ENCODE peak calls at places on chromosomes 7 and 10, in eight cellular contexts. E is stimulated activated CD4-positive, alpha-beta T cell treated with anti-CD3 and anti-CD28 coated beads, Interleukin-1b, Interleukin-23, amount 100 ng/mL, for 24 hours; J is activated CD8-positive, alpha-beta memory T cell treated with anti-CD3 and anti-CD28 coated beads for 1 hour; Q is stimulated activated CD8-positive, alpha-beta memory T cell treated with anti-CD3 and anti-CD28 coated beads, Interleukin-12 subunit alpha, Interleukin-12 subunit beta, amount 100 ng/mL, for 4 hours; D is fibroblast of lung; P is choroid plexus epithelial cell; T is activated T-helper 1 cell treated with Interleukin-2 at 50 U/mL for 16 hours; K is EH. F is an unnamed sample.

GRCh38 chr7:29858080-29858951 is 52.0 kb downstream of the WIPF3 start:
- DNase-seq in Q (no peak), E (no peak), T (no peak), J (no peak), K (peak), P (no peak), D (no peak), F (no peak)

GRCh38 chr7:39720586-39720985 is 97.2 kb downstream of the RALA start:
- DNase-seq in K (no peak), P (no peak), T (no peak), D (no peak), J (no peak), E (no peak), Q (no peak), F (no peak)

GRCh38 chr7:27175005-27175625 is 995 bp upstream of the HOXA10 start:
- DNase-seq in K (peak), Q (no peak), J (no peak), D (no peak), T (no peak), E (no peak), P (no peak), F (no peak)

GRCh38 chr7:8172372-8173354 is 89.3 kb downstream of the ICA1 start:
- DNase-seq in K (no peak), E (no peak), T (no peak), Q (no peak), D (no peak), P (no peak), J (no peak), F (no peak)

GRCh38 chr10:59536576-59537014 is 173.1 kb downstream of the SLC16A9 start:
- DNase-seq in T (no peak), D (peak), P (peak), Q (no peak), K (no peak), E (no peak), J (no peak), F (no peak)

GRCh38 chr10:83142074-83142563 is 997.2 kb upstream of the GHITM start:
- DNase-seq in D (no peak), Q (no peak), E (no peak), T (no peak), J (no peak), P (no peak), K (no peak), F (no peak)

GRCh38 chr10:31490858-31491504 is 172.0 kb downstream of the ZEB1 start:
- DNase-seq in T (no peak), E (no peak), P (peak), D (peak), J (no peak), K (peak), Q (no peak), F (peak)

GRCh38 chr7:2049782-2050510 is 182.8 kb downstream of the MAD1L1 start:
- DNase-seq in E (no peak), T (no peak), K (no peak), D (no peak), Q (peak), J (no peak), P (peak), F (no peak)

GRCh38 chr7:91690541-91690940 is 190.0 kb downstream of the MTERF1 start:
- DNase-seq in D (no peak), K (no peak), P (no peak), Q (no peak), E (no peak), J (no peak), T (no peak), F (no peak)

GRCh38 chr10:113133497-113133896 is 183.4 kb downstream of the TCF7L2 start:
- DNase-seq in E (no peak), D (peak), J (no peak), P (peak), Q (no peak), K (peak), T (no peak), F (no peak)

GRCh38 chr7:5773661-5774086 is 7.8 kb downstream of the RNF216 start:
- DNase-seq in J (no peak), Q (no peak), E (no peak), T (no peak), D (peak), K (peak), P (peak), F (no peak)

GRCh38 chr7:2445898-2446555 is 30.2 kb downstream of the GRIFIN start:
- DNase-seq in J (no peak), P (no peak), D (no peak), K (no peak), T (no peak), Q (no peak), E (no peak), F (no peak)

GRCh38 chr7:101884671-101885596 is 67.5 kb downstream of the CUX1 start:
- DNase-seq in P (no peak), Q (no peak), T (no peak), D (no peak), E (no peak), K (no peak), J (no peak), F (peak)

GRCh38 chr10:77526861-77527617 is 110.6 kb downstream of the KCNMA1 start:
- DNase-seq in J (no peak), D (peak), Q (no peak), T (no peak), K (no peak), E (no peak), P (no peak), F (no peak)

GRCh38 chr7:69868921-69869320 is 270.6 kb downstream of the AUTS2 start:
- DNase-seq in J (no peak), K (no peak), P (peak), E (no peak), Q (no peak), D (peak), T (no peak), F (no peak)

GRCh38 chr7:121079425-121080169 is 91.1 kb downstream of the CPED1 start:
- DNase-seq in T (no peak), E (no peak), D (peak), K (peak), Q (no peak), P (peak), J (no peak), F (no peak)

GRCh38 chr7:69585169-69585568 is 13.1 kb upstream of the AUTS2 start:
- DNase-seq in P (no peak), J (no peak), D (no peak), Q (no peak), E (no peak), K (no peak), T (no peak), F (no peak)

GRCh38 chr7:122632238-122632637 is 66.7 kb downstream of the RNF133 start:
- DNase-seq in T (no peak), E (no peak), P (no peak), J (no peak), D (no peak), K (no peak), Q (no peak), F (no peak)

GRCh38 chr10:34607894-34608293 is 207.2 kb downstream of the PARD3 start:
- DNase-seq in E (no peak), J (no peak), K (peak), T (no peak), P (no peak), Q (no peak), D (no peak), F (no peak)

GRCh38 chr7:112025556-112025955 is 180.6 kb downstream of the DOCK4 start:
- DNase-seq in D (no peak), J (no peak), Q (no peak), P (no peak), K (no peak), E (no peak), T (no peak), F (no peak)

GRCh38 chr7:149209518-149210269 is 14.3 kb downstream of the ZNF282 start:
- DNase-seq in J (peak), D (peak), E (peak), P (peak), T (peak), K (peak), Q (peak), F (peak)

GRCh38 chr10:4227581-4227980 is 442.6 kb upstream of the KLF6 start:
- DNase-seq in D (no peak), T (no peak), E (no peak), P (no peak), Q (no peak), J (no peak), K (no peak), F (no peak)

GRCh38 chr10:116888380-116889055 is 39.2 kb downstream of the ENO4 start:
- DNase-seq in K (peak), J (no peak), T (no peak), E (no peak), Q (no peak), D (peak), P (peak), F (no peak)

GRCh38 chr7:146314962-146315361 is 198.4 kb downstream of the CNTNAP2 start:
- DNase-seq in K (no peak), J (no peak), Q (no peak), D (no peak), E (no peak), P (peak), T (no peak), F (no peak)

GRCh38 chr10:79555910-79556309 is 4.3 kb downstream of the SFTPA2 start:
- DNase-seq in J (no peak), Q (no peak), T (no peak), D (no peak), K (no peak), E (no peak), P (no peak), F (no peak)

GRCh38 chr10:68792115-68792514 is 35.2 kb upstream of the STOX1 start:
- DNase-seq in E (no peak), J (no peak), T (no peak), K (peak), D (peak), P (peak), Q (no peak), F (no peak)

GRCh38 chr10:14003517-14003916 is 327.2 kb downstream of the FRMD4A start:
- DNase-seq in E (no peak), J (no peak), D (no peak), T (no peak), K (no peak), Q (no peak), P (no peak), F (peak)

GRCh38 chr10:79068203-79068561 is 584 bp upstream of the ZMIZ1 start:
- DNase-seq in E (no peak), P (peak), T (no peak), K (no peak), J (no peak), Q (peak), D (no peak), F (peak)

GRCh38 chr10:60271319-60272040 is 118.2 kb downstream of the ANK3 start:
- DNase-seq in K (no peak), D (no peak), J (no peak), E (no peak), T (no peak), P (no peak), Q (no peak), F (no peak)

GRCh38 chr10:129955591-129956284 is 8.3 kb downstream of the EBF3 start:
- DNase-seq in E (no peak), T (no peak), D (no peak), P (peak), Q (no peak), K (no peak), J (no peak), F (no peak)

GRCh38 chr7:142357953-142358520 is 100.2 kb upstream of the PRSS58 start:
- DNase-seq in K (peak), Q (no peak), J (no peak), P (peak), E (no peak), T (no peak), D (peak), F (peak)

GRCh38 chr7:82211333-82211732 is 232.2 kb downstream of the CACNA2D1 start:
- DNase-seq in J (no peak), E (no peak), P (no peak), K (no peak), Q (no peak), T (no peak), D (no peak), F (no peak)

GRCh38 chr7:116025098-116025809 is 5.3 kb downstream of the TFEC start:
- DNase-seq in E (no peak), T (no peak), P (peak), K (no peak), J (no peak), Q (no peak), D (peak), F (no peak)

GRCh38 chr10:118220346-118220745 is 121.8 kb downstream of the FAM204A start:
- DNase-seq in D (no peak), K (no peak), J (no peak), T (no peak), E (no peak), P (no peak), Q (no peak), F (no peak)

GRCh38 chr7:149764481-149765398 is 8.6 kb downstream of the ZNF467 start:
- DNase-seq in E (no peak), J (no peak), Q (no peak), K (no peak), T (no peak), D (no peak), P (no peak), F (no peak)

GRCh38 chr10:78859769-78860168 is 209.0 kb upstream of the ZMIZ1 start:
- DNase-seq in E (no peak), Q (no peak), D (no peak), T (no peak), K (no peak), J (no peak), P (no peak), F (no peak)

GRCh38 chr10:132141526-132142395 is 45.0 kb upstream of the DPYSL4 start:
- DNase-seq in K (no peak), J (no peak), P (no peak), E (no peak), D (no peak), T (no peak), Q (no peak), F (no peak)

GRCh38 chr7:38054199-38054598 is 123.8 kb upstream of the STARD3NL start:
- DNase-seq in P (no peak), K (no peak), Q (no peak), T (no peak), J (no peak), E (no peak), D (no peak), F (no peak)

F was measured in CD4-positive, alpha-beta memory T cell.